ENCODE peak calls at places on chromosomes 6 and 20, in six cellular contexts. One of them, this sample, is unnamed. For H3K27me3, the result is how much of the 10 kb centered on the place peaks cover.

GRCh38 chr6:31775184-31775583 is 1.9 kb downstream of the VWA7 start:
- DNase-seq in right lobe of liver: no peak
- DNase-seq in PC-3: peak
- DNase-seq in suprapubic skin: no peak
- DNase-seq in colonic mucosa: peak
- DNase-seq in heart right ventricle: no peak
- DNase-seq in this sample: no peak

GRCh38 chr6:38933426-38933825 is 115.2 kb upstream of the GLP1R start:
- DNase-seq in suprapubic skin: no peak
- DNase-seq in colonic mucosa: no peak
- DNase-seq in PC-3: peak
- DNase-seq in right lobe of liver: no peak
- DNase-seq in heart right ventricle: no peak
- DNase-seq in this sample: no peak

GRCh38 chr6:33702345-33702977 is 9.0 kb downstream of the UQCC2 start:
- DNase-seq in suprapubic skin: peak
- DNase-seq in heart right ventricle: no peak
- DNase-seq in right lobe of liver: no peak
- DNase-seq in colonic mucosa: no peak
- DNase-seq in PC-3: peak
- DNase-seq in this sample: peak

GRCh38 chr6:156901309-156902019 is 124.3 kb downstream of the ARID1B start:
- DNase-seq in right lobe of liver: no peak
- DNase-seq in PC-3: no peak
- DNase-seq in colonic mucosa: no peak
- DNase-seq in heart right ventricle: no peak
- DNase-seq in suprapubic skin: no peak
- DNase-seq in this sample: no peak

GRCh38 chr20:35269055-35269781 is 8.7 kb downstream of the MMP24OS start:
- DNase-seq in right lobe of liver: no peak
- DNase-seq in PC-3: peak
- DNase-seq in suprapubic skin: peak
- DNase-seq in colonic mucosa: peak
- DNase-seq in heart right ventricle: peak
- DNase-seq in this sample: no peak

GRCh38 chr6:11450061-11450460 is 87.5 kb upstream of the TMEM170B start:
- DNase-seq in PC-3: no peak
- DNase-seq in colonic mucosa: no peak
- DNase-seq in right lobe of liver: no peak
- DNase-seq in heart right ventricle: no peak
- DNase-seq in suprapubic skin: no peak
- DNase-seq in this sample: no peak

GRCh38 chr6:15370730-15371129 is 124.9 kb downstream of the JARID2 start:
- DNase-seq in suprapubic skin: no peak
- DNase-seq in heart right ventricle: no peak
- DNase-seq in PC-3: no peak
- DNase-seq in right lobe of liver: no peak
- DNase-seq in colonic mucosa: no peak
- DNase-seq in this sample: no peak

GRCh38 chr20:33663161-33664084 is 1.3 kb downstream of the C20orf144 start:
- DNase-seq in PC-3: peak
- DNase-seq in heart right ventricle: peak
- DNase-seq in suprapubic skin: no peak
- DNase-seq in right lobe of liver: peak
- DNase-seq in colonic mucosa: peak
- DNase-seq in this sample: peak

GRCh38 chr6:135657207-135657606 is 159.7 kb upstream of the AHI1 start:
- DNase-seq in colonic mucosa: no peak
- DNase-seq in heart right ventricle: no peak
- DNase-seq in right lobe of liver: no peak
- DNase-seq in PC-3: no peak
- DNase-seq in suprapubic skin: no peak
- DNase-seq in this sample: no peak

GRCh38 chr6:159979136-159979874 is 10.4 kb downstream of the IGF2R start:
- DNase-seq in right lobe of liver: no peak
- DNase-seq in suprapubic skin: no peak
- DNase-seq in PC-3: peak
- DNase-seq in colonic mucosa: peak
- DNase-seq in heart right ventricle: peak
- DNase-seq in this sample: peak

GRCh38 chr6:15588966-15589634 is 73.7 kb downstream of the DTNBP1 start:
- DNase-seq in right lobe of liver: no peak
- DNase-seq in heart right ventricle: no peak
- DNase-seq in PC-3: peak
- DNase-seq in suprapubic skin: no peak
- DNase-seq in colonic mucosa: no peak
- DNase-seq in this sample: no peak

GRCh38 chr20:50217207-50217949 is 26.7 kb downstream of the CEBPB start:
- DNase-seq in suprapubic skin: no peak
- DNase-seq in PC-3: no peak
- DNase-seq in colonic mucosa: no peak
- DNase-seq in right lobe of liver: peak
- DNase-seq in heart right ventricle: no peak
- DNase-seq in this sample: no peak

GRCh38 chr6:91782789-91783188 is 1195.9 kb upstream of the MAP3K7 start:
- DNase-seq in suprapubic skin: no peak
- DNase-seq in heart right ventricle: no peak
- DNase-seq in right lobe of liver: no peak
- DNase-seq in colonic mucosa: no peak
- DNase-seq in PC-3: no peak
- DNase-seq in this sample: no peak

GRCh38 chr6:81171991-81172740 is 580.3 kb downstream of the TENT5A start:
- DNase-seq in heart right ventricle: no peak
- DNase-seq in suprapubic skin: no peak
- DNase-seq in PC-3: no peak
- DNase-seq in colonic mucosa: no peak
- DNase-seq in right lobe of liver: no peak
- DNase-seq in this sample: peak

GRCh38 chr6:115945306-115945705 is 115.4 kb downstream of the FRK start:
- DNase-seq in suprapubic skin: no peak
- DNase-seq in heart right ventricle: no peak
- DNase-seq in right lobe of liver: no peak
- DNase-seq in PC-3: peak
- DNase-seq in colonic mucosa: no peak
- DNase-seq in this sample: no peak

GRCh38 chr6:13220266-13220665 is 108.1 kb downstream of the TBC1D7 start:
- DNase-seq in heart right ventricle: no peak
- DNase-seq in colonic mucosa: no peak
- DNase-seq in PC-3: no peak
- DNase-seq in suprapubic skin: no peak
- DNase-seq in right lobe of liver: no peak
- DNase-seq in this sample: no peak

GRCh38 chr6:9675122-9675521 is 739.8 kb downstream of the TFAP2A start:
- DNase-seq in right lobe of liver: no peak
- DNase-seq in heart right ventricle: no peak
- DNase-seq in PC-3: no peak
- DNase-seq in colonic mucosa: no peak
- DNase-seq in suprapubic skin: no peak
- DNase-seq in this sample: no peak

GRCh38 chr6:17032595-17033591 is 69.0 kb upstream of the STMND1 start:
- DNase-seq in PC-3: peak
- DNase-seq in right lobe of liver: no peak
- DNase-seq in suprapubic skin: peak
- DNase-seq in heart right ventricle: no peak
- DNase-seq in colonic mucosa: peak
- DNase-seq in this sample: peak

GRCh38 chr20:16327606-16328005 is 245.6 kb downstream of the KIF16B start:
- DNase-seq in heart right ventricle: no peak
- DNase-seq in colonic mucosa: no peak
- DNase-seq in suprapubic skin: no peak
- DNase-seq in right lobe of liver: no peak
- DNase-seq in PC-3: no peak
- DNase-seq in this sample: no peak

GRCh38 chr6:125773387-125774341 is 17.1 kb upstream of the NCOA7 start:
- DNase-seq in PC-3: no peak
- DNase-seq in colonic mucosa: no peak
- DNase-seq in suprapubic skin: no peak
- DNase-seq in right lobe of liver: no peak
- DNase-seq in heart right ventricle: no peak
- DNase-seq in this sample: no peak

GRCh38 chr6:2378891-2379652 is 133.7 kb upstream of the GMDS start:
- DNase-seq in PC-3: peak
- DNase-seq in right lobe of liver: no peak
- DNase-seq in colonic mucosa: no peak
- DNase-seq in suprapubic skin: no peak
- DNase-seq in heart right ventricle: no peak
- DNase-seq in this sample: no peak

GRCh38 chr6:431986-432385 is 40.4 kb downstream of the IRF4 start:
- DNase-seq in colonic mucosa: no peak
- DNase-seq in right lobe of liver: no peak
- DNase-seq in suprapubic skin: no peak
- DNase-seq in heart right ventricle: no peak
- DNase-seq in PC-3: no peak
- DNase-seq in this sample: no peak

GRCh38 chr6:87721311-87721710 is 19.3 kb upstream of the AKIRIN2 start:
- DNase-seq in right lobe of liver: no peak
- DNase-seq in suprapubic skin: no peak
- DNase-seq in heart right ventricle: no peak
- DNase-seq in PC-3: no peak
- DNase-seq in colonic mucosa: no peak
- DNase-seq in this sample: no peak

GRCh38 chr6:33112148-33112547 is 36.4 kb downstream of the HLA-DPB1 start:
- DNase-seq in right lobe of liver: no peak
- DNase-seq in heart right ventricle: no peak
- DNase-seq in PC-3: peak
- DNase-seq in suprapubic skin: no peak
- DNase-seq in colonic mucosa: no peak
- DNase-seq in this sample: peak

GRCh38 chr6:2979819-2980464 is 8.6 kb upstream of the SERPINB6 start:
- DNase-seq in colonic mucosa: peak
- DNase-seq in PC-3: peak
- DNase-seq in suprapubic skin: no peak
- DNase-seq in right lobe of liver: no peak
- DNase-seq in heart right ventricle: no peak
- DNase-seq in this sample: no peak

GRCh38 chr6:169567809-169568208 is 134.0 kb downstream of the WDR27 start:
- DNase-seq in heart right ventricle: no peak
- DNase-seq in right lobe of liver: no peak
- DNase-seq in suprapubic skin: no peak
- DNase-seq in colonic mucosa: no peak
- DNase-seq in PC-3: no peak
- DNase-seq in this sample: peak

GRCh38 chr6:154590770-154591169 is 80.3 kb upstream of the CNKSR3 start:
- DNase-seq in colonic mucosa: peak
- DNase-seq in suprapubic skin: no peak
- DNase-seq in PC-3: peak
- DNase-seq in heart right ventricle: no peak
- DNase-seq in right lobe of liver: no peak
- DNase-seq in this sample: no peak

GRCh38 chr20:58721951-58722371 is 29.4 kb downstream of the NPEPL1 start:
- DNase-seq in PC-3: no peak
- DNase-seq in suprapubic skin: peak
- DNase-seq in colonic mucosa: peak
- DNase-seq in heart right ventricle: no peak
- DNase-seq in right lobe of liver: peak
- DNase-seq in this sample: peak

GRCh38 chr6:148743476-148743875 is 3.4 kb upstream of the UST start:
- DNase-seq in right lobe of liver: no peak
- DNase-seq in colonic mucosa: no peak
- DNase-seq in suprapubic skin: no peak
- DNase-seq in PC-3: no peak
- DNase-seq in heart right ventricle: no peak
- DNase-seq in this sample: no peak
- H3K27me3 ChIP-seq in right lobe of liver: under half
- H3K27me3 ChIP-seq in colonic mucosa: under half
- H3K27me3 ChIP-seq in suprapubic skin: under half
- H3K27me3 ChIP-seq in PC-3: under half
- H3K27me3 ChIP-seq in heart right ventricle: under half
- H3K27me3 ChIP-seq in this sample: under half

GRCh38 chr6:147758305-147758704 is 249.8 kb downstream of the SAMD5 start:
- DNase-seq in heart right ventricle: no peak
- DNase-seq in colonic mucosa: no peak
- DNase-seq in right lobe of liver: no peak
- DNase-seq in PC-3: no peak
- DNase-seq in suprapubic skin: no peak
- DNase-seq in this sample: no peak
- H3K27ac ChIP-seq in heart right ventricle: no peak
- H3K27ac ChIP-seq in colonic mucosa: no peak
- H3K27ac ChIP-seq in right lobe of liver: no peak
- H3K27ac ChIP-seq in PC-3: no peak
- H3K27ac ChIP-seq in suprapubic skin: no peak
- H3K27ac ChIP-seq in this sample: no peak

DNA sequence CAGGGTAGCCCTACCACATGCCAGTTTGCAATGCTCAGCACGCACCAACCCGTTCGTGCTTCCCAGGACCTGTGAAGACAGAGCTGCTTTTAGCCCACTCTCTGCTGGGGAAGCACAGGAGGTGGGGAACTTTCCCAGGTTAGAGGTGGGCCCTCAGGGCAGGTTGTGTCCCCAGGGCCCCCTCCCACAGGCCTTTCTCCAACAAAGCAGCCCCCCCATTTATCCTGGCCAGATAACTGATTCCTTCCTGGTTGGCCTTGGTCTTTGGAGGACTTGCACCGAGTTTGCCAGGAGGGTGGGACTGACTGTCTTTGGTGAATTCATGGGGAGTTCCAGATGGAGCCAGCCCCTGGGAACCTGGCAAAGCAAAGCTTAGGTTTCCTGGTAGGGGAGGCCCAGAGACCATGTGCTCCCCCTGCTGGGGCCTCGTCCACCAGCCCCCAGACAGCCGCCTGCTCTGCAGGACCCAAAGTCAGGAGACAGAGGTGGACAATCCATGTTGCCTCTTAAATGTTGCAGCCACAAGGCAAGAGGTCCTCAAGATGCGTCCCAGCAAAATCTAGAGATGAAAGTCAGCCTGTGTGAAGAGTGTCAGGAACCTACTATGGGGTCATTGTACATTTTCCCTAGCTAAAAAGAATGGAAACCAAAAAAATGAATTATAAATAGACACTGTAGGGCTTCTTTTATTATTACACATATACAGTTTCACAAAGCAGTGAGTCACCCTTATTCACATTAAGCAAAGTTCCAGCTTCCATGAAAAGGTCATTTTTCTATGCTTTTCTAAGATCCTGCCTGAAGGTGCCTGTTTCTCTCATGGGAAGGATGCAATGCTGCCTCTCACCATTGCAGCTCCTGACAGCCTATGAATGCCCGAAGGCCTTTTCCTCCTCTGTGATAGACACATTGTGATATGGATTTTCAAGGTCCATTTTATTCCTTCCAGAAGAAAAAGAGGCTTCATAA is 497.8 kb downstream of the PREX1 start:
- DNase-seq in right lobe of liver: no peak
- DNase-seq in suprapubic skin: no peak
- DNase-seq in PC-3: peak
- DNase-seq in heart right ventricle: no peak
- DNase-seq in colonic mucosa: no peak
- DNase-seq in this sample: no peak
- TF ChIP-seq CTCF in right lobe of liver: no peak
- TF ChIP-seq CTCF in suprapubic skin: no peak
- TF ChIP-seq CTCF in PC-3: peak
- TF ChIP-seq CTCF in heart right ventricle: peak
- TF ChIP-seq CTCF in colonic mucosa: no peak
- TF ChIP-seq CTCF in this sample: no peak

DNA sequence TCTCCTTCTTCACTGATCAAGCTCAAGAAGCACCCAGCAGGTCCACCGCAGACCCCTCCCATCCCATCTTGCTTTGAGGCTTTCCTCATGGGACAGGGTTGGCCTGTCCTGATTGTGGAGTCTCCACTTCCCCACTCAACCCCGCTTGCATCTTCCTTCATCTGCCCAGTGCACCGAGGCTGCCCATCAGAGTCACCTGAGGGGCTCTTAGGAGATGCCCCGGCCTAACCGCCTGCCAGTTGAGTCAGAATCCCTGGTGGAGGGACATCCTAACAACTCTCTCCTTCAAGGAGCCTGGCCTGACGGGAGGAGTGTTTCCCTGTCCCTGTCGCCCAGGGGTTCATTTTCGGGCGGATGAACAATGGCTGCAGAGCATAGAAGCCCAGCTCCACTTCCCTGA is 46.1 kb downstream of the RBM38 start:
- DNase-seq in right lobe of liver: peak
- DNase-seq in PC-3: no peak
- DNase-seq in suprapubic skin: no peak
- DNase-seq in heart right ventricle: no peak
- DNase-seq in colonic mucosa: no peak
- DNase-seq in this sample: no peak
- H3K27me3 ChIP-seq in right lobe of liver: under half
- H3K27me3 ChIP-seq in PC-3: under half
- H3K27me3 ChIP-seq in suprapubic skin: under half
- H3K27me3 ChIP-seq in heart right ventricle: under half
- H3K27me3 ChIP-seq in colonic mucosa: under half
- H3K27me3 ChIP-seq in this sample: under half

This sample was measured in gastrocnemius medialis.